ENCODE peak calls at places on chromosomes 12 and 14, in ten cellular contexts. K is GM12878; E is AG10803; B is foreskin fibroblast; I is stimulated activated CD4-positive, alpha-beta T cell treated with anti-CD3 and anti-CD28 coated beads, Interleukin-2, amount 100 ng/mL, for 4 hours; H is head of caudate nucleus; N is stimulated activated CD8-positive, alpha-beta memory T cell treated with anti-CD3 and anti-CD28 coated beads, Interleukin-15, amount 100 ng/mL, for 24 hours; A is activated naive CD4-positive, alpha-beta T cell; G is posterior cingulate gyrus; W is HCT116. P is an unnamed sample.

GRCh38 chr14:104657114-104657524 is 32.3 kb upstream of the INF2 start:
- DNase-seq in K (no peak), E (no peak), B (no peak), I (no peak), H (peak), N (no peak), A (no peak), G (peak), W (no peak), P (no peak)

GRCh38 chr12:10641735-10642500 is 28.5 kb upstream of the MAGOHB start:
- DNase-seq in K (no peak), E (peak), B (peak), I (no peak), H (no peak), N (no peak), A (no peak), G (no peak), W (no peak), P (no peak)

GRCh38 chr12:130119241-130119861 is 42.9 kb upstream of the FZD10 start:
- DNase-seq in K (no peak), E (no peak), B (no peak), I (no peak), H (no peak), N (no peak), A (no peak), G (no peak), W (no peak), P (no peak)

GRCh38 chr14:67815573-67816235 is 686 bp downstream of the ZFYVE26 start:
- DNase-seq in K (no peak), E (peak), B (peak), I (no peak), H (no peak), N (no peak), A (no peak), G (no peak), W (no peak), P (no peak)

GRCh38 chr12:131939007-131939406 is 9.9 kb downstream of the PUS1 start:
- DNase-seq in K (no peak), E (no peak), B (no peak), I (no peak), H (no peak), N (no peak), A (no peak), G (no peak), W (no peak), P (no peak)

GRCh38 chr12:10397311-10397710 is 7.5 kb upstream of the KLRK1 start:
- DNase-seq in K (no peak), E (no peak), B (peak), I (no peak), H (no peak), N (no peak), A (no peak), G (no peak), W (no peak), P (no peak)

GRCh38 chr12:85804663-85805062 is 31.5 kb downstream of the RASSF9 start:
- DNase-seq in K (no peak), E (peak), B (peak), I (no peak), H (no peak), N (no peak), A (no peak), G (no peak), W (no peak), P (no peak)

GRCh38 chr12:131043401-131043871 is 89.7 kb downstream of the ADGRD1 start:
- DNase-seq in K (no peak), E (no peak), B (no peak), I (no peak), H (no peak), N (no peak), A (no peak), G (no peak), W (no peak), P (no peak)

GRCh38 chr12:128381961-128382360 is 115.0 kb downstream of the TMEM132C start:
- DNase-seq in K (no peak), E (no peak), B (no peak), I (no peak), H (peak), N (no peak), A (no peak), G (peak), W (no peak), P (no peak)

GRCh38 chr12:120759591-120760348 is 34.1 kb downstream of the ACADS start:
- DNase-seq in K (no peak), E (no peak), B (no peak), I (no peak), H (no peak), N (no peak), A (no peak), G (no peak), W (no peak), P (no peak)

GRCh38 chr14:26636571-26636970 is 38.7 kb upstream of the NOVA1 start:
- DNase-seq in K (no peak), E (no peak), B (no peak), I (no peak), H (no peak), N (no peak), A (no peak), G (no peak), W (no peak), P (no peak)

GRCh38 chr12:93441111-93441616 is 583 bp downstream of the UBE2N start:
- DNase-seq in K (no peak), E (no peak), B (peak), I (no peak), H (peak), N (peak), A (peak), G (no peak), W (no peak), P (no peak)

GRCh38 chr12:116244001-116244400 is 33.5 kb downstream of the MED13L start:
- DNase-seq in K (no peak), E (no peak), B (peak), I (no peak), H (no peak), N (no peak), A (no peak), G (no peak), W (no peak), P (no peak)

GRCh38 chr12:31633464-31633863 is 26.0 kb upstream of the ETFBKMT start:
- DNase-seq in K (no peak), E (no peak), B (no peak), I (no peak), H (no peak), N (no peak), A (no peak), G (no peak), W (no peak), P (no peak)

GRCh38 chr12:70154960-70155589 is 88.2 kb upstream of the CNOT2 start:
- DNase-seq in K (no peak), E (no peak), B (peak), I (no peak), H (no peak), N (no peak), A (no peak), G (no peak), W (peak), P (no peak)

GRCh38 chr12:126202138-126202537 is 1136.9 kb downstream of the AACS start:
- DNase-seq in K (no peak), E (no peak), B (no peak), I (no peak), H (no peak), N (no peak), A (no peak), G (no peak), W (no peak), P (no peak)

GRCh38 chr12:49034287-49034622 is 15.7 kb upstream of the PRKAG1 start:
- DNase-seq in K (no peak), E (no peak), B (no peak), I (no peak), H (no peak), N (no peak), A (no peak), G (no peak), W (no peak), P (no peak)

GRCh38 chr12:127054531-127054930 is 1212.4 kb upstream of the TMEM132C start:
- DNase-seq in K (no peak), E (peak), B (peak), I (no peak), H (no peak), N (no peak), A (no peak), G (no peak), W (no peak), P (no peak)

GRCh38 chr12:15811192-15812127 is 22.3 kb upstream of the EPS8 start:
- DNase-seq in K (no peak), E (no peak), B (no peak), I (no peak), H (no peak), N (no peak), A (no peak), G (no peak), W (no peak), P (no peak)

GRCh38 chr12:97672870-97673269 is 210.3 kb downstream of the RMST start:
- DNase-seq in K (no peak), E (no peak), B (no peak), I (no peak), H (no peak), N (no peak), A (no peak), G (no peak), W (no peak), P (no peak)

GRCh38 chr12:105090361-105090760 is 6.1 kb upstream of the ALDH1L2 start:
- DNase-seq in K (no peak), E (no peak), B (no peak), I (no peak), H (no peak), N (no peak), A (no peak), G (no peak), W (no peak), P (no peak)

GRCh38 chr14:103880986-103881926 is 33.9 kb upstream of the PPP1R13B start:
- DNase-seq in K (no peak), E (no peak), B (no peak), I (no peak), H (no peak), N (no peak), A (no peak), G (no peak), W (no peak), P (no peak)

GRCh38 chr12:124683330-124683662 is 115.9 kb upstream of the NCOR2 start:
- DNase-seq in K (no peak), E (no peak), B (no peak), I (no peak), H (no peak), N (no peak), A (no peak), G (no peak), W (no peak), P (no peak)

GRCh38 chr14:70398706-70399431 is 18.0 kb downstream of the SYNJ2BP start:
- DNase-seq in K (no peak), E (no peak), B (no peak), I (no peak), H (no peak), N (no peak), A (no peak), G (no peak), W (no peak), P (no peak)

GRCh38 chr14:37034410-37035285 is 137.8 kb downstream of the SLC25A21 start:
- DNase-seq in K (no peak), E (peak), B (peak), I (no peak), H (no peak), N (no peak), A (no peak), G (no peak), W (no peak), P (no peak)

GRCh38 chr12:106106129-106106566 is 32.6 kb downstream of the NUAK1 start:
- DNase-seq in K (no peak), E (no peak), B (no peak), I (no peak), H (no peak), N (no peak), A (no peak), G (no peak), W (no peak), P (no peak)

GRCh38 chr12:6276936-6277615 is 33.4 kb upstream of the PLEKHG6 start:
- DNase-seq in K (no peak), E (no peak), B (peak), I (no peak), H (no peak), N (no peak), A (no peak), G (no peak), W (no peak), P (no peak)

GRCh38 chr14:62138593-62138992 is 376.4 kb downstream of the SNAPC1 start:
- DNase-seq in K (no peak), E (no peak), B (no peak), I (no peak), H (no peak), N (no peak), A (no peak), G (no peak), W (no peak), P (no peak)

GRCh38 chr14:87810711-87811110 is 182.3 kb downstream of the GALC start:
- DNase-seq in K (no peak), E (no peak), B (no peak), I (no peak), H (no peak), N (no peak), A (no peak), G (no peak), W (no peak), P (no peak)

GRCh38 chr14:56857206-56857605 is 46.9 kb upstream of the OTX2 start:
- DNase-seq in K (no peak), E (no peak), B (no peak), I (no peak), H (no peak), N (no peak), A (no peak), G (no peak), W (no peak), P (no peak)

P was measured in GOT3.